ENCODE peak calls at places on chromosomes 13 and 19, in seven cellular contexts. N, T, C, B, K, W and I are unnamed samples.

GRCh38 chr19:1067341-1068103 is 555 bp downstream of the ARHGAP45 start:
- DNase-seq in K (no peak), W (peak; percentile 45), C (no peak), N (no peak), T (no peak), B (no peak), I (no peak)

GRCh38 chr13:107421951-107422350 is 793.4 kb downstream of the LIG4 start:
- DNase-seq in K (no peak), C (peak; percentile 6), B (peak; percentile 38), T (no peak), W (no peak), N (no peak), I (no peak)

GRCh38 chr13:21234537-21234936 is 58.1 kb downstream of the MRPL57 start:
- DNase-seq in N (no peak), W (peak; percentile 95), T (no peak), B (peak; percentile 12), C (no peak), K (no peak), I (no peak)

GRCh38 chr13:48536851-48537250 is 4.0 kb upstream of the RCBTB2 start:
- DNase-seq in N (no peak), W (no peak), T (no peak), C (no peak), K (no peak), B (no peak), I (no peak)

GRCh38 chr19:42480335-42481095 is 37.8 kb upstream of the CXCL17 start:
- DNase-seq in C (peak; percentile 47), N (no peak), W (peak; percentile 84), K (no peak), B (peak; percentile 41), T (no peak), I (peak; percentile 71)

GRCh38 chr13:75507027-75508001 is 25.3 kb upstream of the TBC1D4 start:
- DNase-seq in T (no peak), N (no peak), W (no peak), K (no peak), C (no peak), B (no peak), I (no peak)

GRCh38 chr13:48412881-48413351 is at the start of gene LPAR6:
- DNase-seq in C (peak; percentile 73), N (peak; percentile 38), K (no peak), T (no peak), W (no peak), B (peak; percentile 87), I (peak; percentile 81)

GRCh38 chr13:97005631-97006262 is 11.5 kb upstream of the OXGR1 start:
- DNase-seq in T (no peak), B (peak; percentile 78), C (peak; percentile 76), N (no peak), K (no peak), W (peak; percentile 81), I (no peak)

GRCh38 chr13:96172066-96172465 is 82.2 kb downstream of the HS6ST3 start:
- DNase-seq in T (no peak), B (no peak), C (no peak), W (no peak), K (no peak), N (no peak), I (no peak)

GRCh38 chr13:28493740-28494536 is 990 bp downstream of the FLT1 start:
- DNase-seq in K (peak; percentile 72), T (peak; percentile 20), C (no peak), N (no peak), B (peak; percentile 54), W (no peak), I (peak; percentile 59)
- H3K27ac ChIP-seq in K (no peak overlapping the region), T (no peak overlapping the region), C (no peak overlapping the region), N (no peak overlapping the region), B (no peak overlapping the region), W (no peak overlapping the region), I (no peak overlapping the region)

GRCh38 chr19:4088975-4089374 is 22.3 kb upstream of the ZBTB7A start:
- DNase-seq in T (no peak), W (no peak), B (no peak), K (no peak), N (no peak), C (no peak), I (no peak)

GRCh38 chr19:4089946-4090345 is 23.2 kb upstream of the ZBTB7A start:
- DNase-seq in C (no peak), W (peak; percentile 46), K (no peak), T (no peak), B (no peak), N (no peak), I (no peak)

GRCh38 chr19:4086336-4086953 is 19.7 kb upstream of the ZBTB7A start:
- DNase-seq in B (no peak), K (no peak), W (no peak), T (no peak), N (no peak), C (no peak), I (no peak)

GRCh38 chr19:4089400-4089908 is 22.8 kb upstream of the ZBTB7A start:
- DNase-seq in C (no peak), B (no peak), K (no peak), T (no peak), N (no peak), W (peak; percentile 68), I (no peak)

GRCh38 chr19:4088065-4088679 is 21.5 kb upstream of the ZBTB7A start:
- DNase-seq in C (no peak), B (no peak), W (no peak), T (no peak), N (no peak), K (no peak), I (no peak)
- H2BK5ac ChIP-seq in C (no peak overlapping the region), B (no peak overlapping the region), W (no peak overlapping the region), T (no peak overlapping the region), N (no peak overlapping the region), K (no peak overlapping the region), I (no peak overlapping the region)

GRCh38 chr13:110699148-110700145 is 6.5 kb downstream of the CARS2 start:
- DNase-seq in K (no peak), W (no peak), B (no peak), C (no peak), N (no peak), T (no peak), I (no peak)

GRCh38 chr13:110698689-110699088 is 7.2 kb downstream of the CARS2 start:
- DNase-seq in T (no peak), B (no peak), K (no peak), C (no peak), N (no peak), W (no peak), I (no peak)

GRCh38 chr13:110702089-110702488 is 3.8 kb downstream of the CARS2 start:
- DNase-seq in K (no peak), W (no peak), T (no peak), C (no peak), N (no peak), B (no peak), I (no peak)

GRCh38 chr13:110697842-110698241 is 8.1 kb downstream of the CARS2 start:
- DNase-seq in B (no peak), T (no peak), W (no peak), N (no peak), K (no peak), C (no peak), I (no peak)

GRCh38 chr13:110700186-110700585 is 5.7 kb downstream of the CARS2 start:
- DNase-seq in T (no peak), B (no peak), K (no peak), C (no peak), W (no peak), N (no peak), I (no peak)
- H3K27ac ChIP-seq in T (no peak overlapping the region), B (no peak overlapping the region), K (no peak overlapping the region), C (no peak overlapping the region), W (no peak overlapping the region), N (no peak overlapping the region), I (no peak overlapping the region)

DNA sequence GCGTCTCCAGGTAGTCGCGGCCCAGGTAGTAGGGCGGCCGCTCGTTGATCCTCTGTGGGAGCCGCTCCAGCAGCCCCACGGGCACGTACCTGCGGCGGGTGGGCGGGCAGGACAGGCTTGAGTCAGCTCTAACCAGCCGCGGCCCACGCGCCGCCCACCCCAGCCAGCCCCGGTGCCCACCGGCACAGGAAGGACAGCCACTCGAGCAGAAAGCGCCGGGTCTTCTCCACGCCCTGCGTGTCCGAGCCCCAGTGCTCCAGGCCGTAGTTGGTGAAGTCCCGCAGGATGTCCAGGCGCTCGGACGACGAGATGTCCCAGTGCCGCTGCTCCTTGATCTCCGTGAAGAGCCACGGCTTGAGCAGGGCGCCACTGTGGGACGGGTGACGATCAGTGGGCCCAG is 877 bp upstream of the PRR22 start:
- DNase-seq in C (no peak), W (no peak), T (no peak), K (no peak), N (no peak), B (no peak), I (no peak)
- H2BK5ac ChIP-seq in C (no peak overlapping the region), W (no peak overlapping the region), T (no peak overlapping the region), K (no peak overlapping the region), N (no peak overlapping the region), B (no peak overlapping the region), I (no peak overlapping the region)